ENCODE peak calls at places on chromosomes 13 and 19, in nine cellular contexts. One of them, this sample, is unnamed. For H3K27me3, the result is how much of the 10 kb centered on the place peaks cover.

GRCh38 chr13:21528616-21529015 is 69.5 kb upstream of the ZDHHC20 start:
- DNase-seq in IMR-90: peak
- DNase-seq in breast epithelium: no peak
- DNase-seq in BE2C: no peak
- DNase-seq in Peyer's patch: no peak
- DNase-seq in heart left ventricle: no peak
- DNase-seq in HCT116: no peak
- DNase-seq in adipocyte: peak
- DNase-seq in thoracic aorta: no peak
- DNase-seq in this sample: no peak

GRCh38 chr19:18507021-18507726 is 14.7 kb downstream of the ELL start:
- DNase-seq in IMR-90: no peak
- DNase-seq in breast epithelium: no peak
- DNase-seq in BE2C: no peak
- DNase-seq in Peyer's patch: no peak
- DNase-seq in heart left ventricle: no peak
- DNase-seq in HCT116: no peak
- DNase-seq in adipocyte: no peak
- DNase-seq in thoracic aorta: no peak
- DNase-seq in this sample: no peak

GRCh38 chr13:33383724-33384577 is 98.4 kb upstream of the STARD13 start:
- DNase-seq in IMR-90: no peak
- DNase-seq in breast epithelium: no peak
- DNase-seq in BE2C: no peak
- DNase-seq in Peyer's patch: no peak
- DNase-seq in heart left ventricle: no peak
- DNase-seq in HCT116: no peak
- DNase-seq in adipocyte: no peak
- DNase-seq in thoracic aorta: no peak
- DNase-seq in this sample: no peak

GRCh38 chr13:21218351-21219043 is 42.0 kb downstream of the MRPL57 start:
- DNase-seq in IMR-90: no peak
- DNase-seq in breast epithelium: no peak
- DNase-seq in BE2C: no peak
- DNase-seq in Peyer's patch: no peak
- DNase-seq in heart left ventricle: no peak
- DNase-seq in HCT116: no peak
- DNase-seq in adipocyte: no peak
- DNase-seq in thoracic aorta: no peak
- DNase-seq in this sample: no peak

GRCh38 chr19:35777411-35777841 is 2.1 kb downstream of the ARHGAP33 start:
- DNase-seq in IMR-90: no peak
- DNase-seq in breast epithelium: no peak
- DNase-seq in BE2C: no peak
- DNase-seq in Peyer's patch: no peak
- DNase-seq in heart left ventricle: no peak
- DNase-seq in HCT116: no peak
- DNase-seq in adipocyte: no peak
- DNase-seq in thoracic aorta: no peak
- DNase-seq in this sample: no peak

GRCh38 chr19:42074513-42075363 is 1.2 kb upstream of the ZNF574 start:
- DNase-seq in IMR-90: no peak
- DNase-seq in breast epithelium: peak
- DNase-seq in BE2C: no peak
- DNase-seq in Peyer's patch: no peak
- DNase-seq in heart left ventricle: peak
- DNase-seq in HCT116: no peak
- DNase-seq in adipocyte: peak
- DNase-seq in thoracic aorta: no peak
- DNase-seq in this sample: no peak

GRCh38 chr13:19586904-19587634 is 25.7 kb upstream of the TPTE2 start:
- DNase-seq in IMR-90: peak
- DNase-seq in breast epithelium: no peak
- DNase-seq in BE2C: peak
- DNase-seq in Peyer's patch: peak
- DNase-seq in heart left ventricle: peak
- DNase-seq in HCT116: no peak
- DNase-seq in adipocyte: peak
- DNase-seq in thoracic aorta: no peak
- DNase-seq in this sample: peak

GRCh38 chr13:26185720-26186119 is 36.4 kb downstream of the RNF6 start:
- DNase-seq in IMR-90: peak
- DNase-seq in breast epithelium: no peak
- DNase-seq in BE2C: no peak
- DNase-seq in Peyer's patch: no peak
- DNase-seq in heart left ventricle: no peak
- DNase-seq in HCT116: no peak
- DNase-seq in adipocyte: no peak
- DNase-seq in thoracic aorta: no peak
- DNase-seq in this sample: no peak

GRCh38 chr13:31867709-31868108 is 128.4 kb downstream of the RXFP2 start:
- DNase-seq in IMR-90: no peak
- DNase-seq in breast epithelium: no peak
- DNase-seq in BE2C: no peak
- DNase-seq in Peyer's patch: no peak
- DNase-seq in heart left ventricle: no peak
- DNase-seq in HCT116: no peak
- DNase-seq in adipocyte: no peak
- DNase-seq in thoracic aorta: no peak
- DNase-seq in this sample: no peak

GRCh38 chr19:35008891-35009341 is 8.8 kb downstream of the GRAMD1A start:
- DNase-seq in IMR-90: no peak
- DNase-seq in breast epithelium: no peak
- DNase-seq in BE2C: no peak
- DNase-seq in Peyer's patch: no peak
- DNase-seq in heart left ventricle: no peak
- DNase-seq in HCT116: no peak
- DNase-seq in adipocyte: no peak
- DNase-seq in thoracic aorta: no peak
- DNase-seq in this sample: no peak

GRCh38 chr13:37645181-37645580 is 46.6 kb upstream of the POSTN start:
- DNase-seq in IMR-90: no peak
- DNase-seq in breast epithelium: no peak
- DNase-seq in BE2C: no peak
- DNase-seq in Peyer's patch: no peak
- DNase-seq in heart left ventricle: no peak
- DNase-seq in HCT116: no peak
- DNase-seq in adipocyte: peak
- DNase-seq in thoracic aorta: no peak
- DNase-seq in this sample: no peak

GRCh38 chr13:66665991-66666390 is 564.1 kb downstream of the PCDH9 start:
- DNase-seq in IMR-90: peak
- DNase-seq in breast epithelium: peak
- DNase-seq in BE2C: peak
- DNase-seq in Peyer's patch: no peak
- DNase-seq in heart left ventricle: no peak
- DNase-seq in HCT116: no peak
- DNase-seq in adipocyte: peak
- DNase-seq in thoracic aorta: no peak
- DNase-seq in this sample: no peak

GRCh38 chr13:35512271-35512920 is 35.9 kb upstream of the MAB21L1 start:
- DNase-seq in IMR-90: peak
- DNase-seq in breast epithelium: no peak
- DNase-seq in BE2C: no peak
- DNase-seq in Peyer's patch: no peak
- DNase-seq in heart left ventricle: no peak
- DNase-seq in HCT116: no peak
- DNase-seq in adipocyte: peak
- DNase-seq in thoracic aorta: no peak
- DNase-seq in this sample: no peak

GRCh38 chr19:17156947-17157302 is 58.2 kb upstream of the USE1 start:
- DNase-seq in IMR-90: no peak
- DNase-seq in breast epithelium: no peak
- DNase-seq in BE2C: no peak
- DNase-seq in Peyer's patch: no peak
- DNase-seq in heart left ventricle: no peak
- DNase-seq in HCT116: no peak
- DNase-seq in adipocyte: no peak
- DNase-seq in thoracic aorta: no peak
- DNase-seq in this sample: peak

GRCh38 chr13:34437873-34438272 is 504.2 kb upstream of the NBEA start:
- DNase-seq in IMR-90: no peak
- DNase-seq in breast epithelium: no peak
- DNase-seq in BE2C: no peak
- DNase-seq in Peyer's patch: no peak
- DNase-seq in heart left ventricle: no peak
- DNase-seq in HCT116: no peak
- DNase-seq in adipocyte: no peak
- DNase-seq in thoracic aorta: no peak
- DNase-seq in this sample: no peak

GRCh38 chr13:45742985-45743384 is 40.9 kb downstream of the CBY2 start:
- DNase-seq in IMR-90: no peak
- DNase-seq in breast epithelium: no peak
- DNase-seq in BE2C: no peak
- DNase-seq in Peyer's patch: no peak
- DNase-seq in heart left ventricle: no peak
- DNase-seq in HCT116: no peak
- DNase-seq in adipocyte: no peak
- DNase-seq in thoracic aorta: no peak
- DNase-seq in this sample: no peak

GRCh38 chr19:3734310-3734600 is 26.1 kb downstream of the TJP3 start:
- DNase-seq in IMR-90: no peak
- DNase-seq in breast epithelium: no peak
- DNase-seq in BE2C: no peak
- DNase-seq in Peyer's patch: no peak
- DNase-seq in heart left ventricle: no peak
- DNase-seq in HCT116: no peak
- DNase-seq in adipocyte: no peak
- DNase-seq in thoracic aorta: no peak
- DNase-seq in this sample: no peak

GRCh38 chr19:56718231-56718630 is 46.7 kb upstream of the ZNF835 start:
- DNase-seq in IMR-90: no peak
- DNase-seq in breast epithelium: no peak
- DNase-seq in BE2C: no peak
- DNase-seq in Peyer's patch: no peak
- DNase-seq in heart left ventricle: no peak
- DNase-seq in HCT116: no peak
- DNase-seq in adipocyte: no peak
- DNase-seq in thoracic aorta: no peak
- DNase-seq in this sample: no peak

GRCh38 chr19:18879579-18880373 is 16.2 kb downstream of the CERS1 start:
- DNase-seq in IMR-90: no peak
- DNase-seq in breast epithelium: no peak
- DNase-seq in BE2C: peak
- DNase-seq in Peyer's patch: no peak
- DNase-seq in heart left ventricle: no peak
- DNase-seq in HCT116: peak
- DNase-seq in adipocyte: peak
- DNase-seq in thoracic aorta: no peak
- DNase-seq in this sample: peak

GRCh38 chr13:48265217-48265815 is 32.3 kb downstream of the ITM2B start:
- DNase-seq in IMR-90: no peak
- DNase-seq in breast epithelium: no peak
- DNase-seq in BE2C: no peak
- DNase-seq in Peyer's patch: peak
- DNase-seq in heart left ventricle: no peak
- DNase-seq in HCT116: no peak
- DNase-seq in adipocyte: no peak
- DNase-seq in thoracic aorta: no peak
- DNase-seq in this sample: no peak

GRCh38 chr13:110403721-110404120 is 96.6 kb downstream of the COL4A2 start:
- DNase-seq in IMR-90: peak
- DNase-seq in breast epithelium: no peak
- DNase-seq in BE2C: no peak
- DNase-seq in Peyer's patch: no peak
- DNase-seq in heart left ventricle: no peak
- DNase-seq in HCT116: no peak
- DNase-seq in adipocyte: no peak
- DNase-seq in thoracic aorta: no peak
- DNase-seq in this sample: no peak
- H3K27me3 ChIP-seq in IMR-90: under half
- H3K27me3 ChIP-seq in breast epithelium: under half
- H3K27me3 ChIP-seq in BE2C: under half
- H3K27me3 ChIP-seq in Peyer's patch: under half
- H3K27me3 ChIP-seq in heart left ventricle: under half
- H3K27me3 ChIP-seq in HCT116: under half
- H3K27me3 ChIP-seq in adipocyte: under half
- H3K27me3 ChIP-seq in thoracic aorta: under half
- H3K27me3 ChIP-seq in this sample: under half

DNA sequence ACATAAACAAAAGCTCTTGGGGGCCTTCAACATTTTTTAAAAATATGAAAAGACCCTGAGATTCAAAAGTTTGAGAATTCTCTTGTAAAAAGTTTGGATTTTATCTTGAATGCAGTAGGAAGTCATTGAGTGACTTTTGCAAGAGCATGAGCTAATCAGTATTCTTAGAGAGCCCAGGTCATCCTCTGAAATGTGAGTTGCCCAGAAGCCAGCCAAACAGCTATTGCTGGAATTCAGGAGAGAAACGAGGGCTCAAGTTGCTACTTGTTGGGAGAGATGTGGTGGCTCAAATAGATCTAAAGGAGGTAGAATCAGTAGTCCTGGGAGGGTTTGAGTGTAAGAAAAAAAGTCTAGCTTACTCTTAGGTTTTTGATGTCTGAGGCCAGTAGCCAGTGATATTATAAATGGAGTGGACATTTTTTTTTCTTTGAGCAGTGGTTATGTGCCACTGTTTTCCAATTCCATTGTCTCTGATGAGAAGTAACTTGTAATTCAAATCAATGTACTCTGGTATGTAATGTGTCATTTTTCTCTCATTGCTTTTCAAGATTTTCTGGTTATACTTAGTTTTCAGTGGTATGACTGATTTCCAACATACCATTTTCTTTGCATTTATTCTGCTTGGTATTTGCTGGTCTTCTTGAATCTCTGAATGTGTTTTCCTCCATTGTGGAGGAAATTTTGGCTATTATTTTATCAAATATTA is 30.7 kb downstream of the LMO7 start:
- DNase-seq in IMR-90: peak
- DNase-seq in breast epithelium: peak
- DNase-seq in BE2C: no peak
- DNase-seq in Peyer's patch: no peak
- DNase-seq in heart left ventricle: no peak
- DNase-seq in HCT116: no peak
- DNase-seq in adipocyte: peak
- DNase-seq in thoracic aorta: no peak
- DNase-seq in this sample: no peak
- H3K27me3 ChIP-seq in IMR-90: under half
- H3K27me3 ChIP-seq in breast epithelium: under half
- H3K27me3 ChIP-seq in BE2C: under half
- H3K27me3 ChIP-seq in Peyer's patch: under half
- H3K27me3 ChIP-seq in heart left ventricle: under half
- H3K27me3 ChIP-seq in HCT116: under half
- H3K27me3 ChIP-seq in adipocyte: under half
- H3K27me3 ChIP-seq in thoracic aorta: under half
- H3K27me3 ChIP-seq in this sample: under half

GRCh38 chr19:9912551-9913236 is 23.6 kb downstream of the OLFM2 start:
- DNase-seq in IMR-90: no peak
- DNase-seq in breast epithelium: no peak
- DNase-seq in BE2C: no peak
- DNase-seq in Peyer's patch: no peak
- DNase-seq in heart left ventricle: no peak
- DNase-seq in HCT116: no peak
- DNase-seq in adipocyte: no peak
- DNase-seq in thoracic aorta: no peak
- DNase-seq in this sample: no peak
- H3K27me3 ChIP-seq in IMR-90: under half
- H3K27me3 ChIP-seq in breast epithelium: under half
- H3K27me3 ChIP-seq in BE2C: under half
- H3K27me3 ChIP-seq in Peyer's patch: under half
- H3K27me3 ChIP-seq in heart left ventricle: under half
- H3K27me3 ChIP-seq in HCT116: under half
- H3K27me3 ChIP-seq in adipocyte: under half
- H3K27me3 ChIP-seq in thoracic aorta: under half
- H3K27me3 ChIP-seq in this sample: under half

GRCh38 chr13:27969866-27970229 is 733 bp upstream of the CDX2 start:
- DNase-seq in IMR-90: no peak
- DNase-seq in breast epithelium: no peak
- DNase-seq in BE2C: no peak
- DNase-seq in Peyer's patch: no peak
- DNase-seq in heart left ventricle: no peak
- DNase-seq in HCT116: no peak
- DNase-seq in adipocyte: no peak
- DNase-seq in thoracic aorta: no peak
- DNase-seq in this sample: no peak
- H3K27me3 ChIP-seq in IMR-90: half or more
- H3K27me3 ChIP-seq in breast epithelium: half or more
- H3K27me3 ChIP-seq in BE2C: half or more
- H3K27me3 ChIP-seq in Peyer's patch: under half
- H3K27me3 ChIP-seq in heart left ventricle: half or more
- H3K27me3 ChIP-seq in HCT116: under half
- H3K27me3 ChIP-seq in adipocyte: half or more
- H3K27me3 ChIP-seq in thoracic aorta: under half
- H3K27me3 ChIP-seq in this sample: half or more

This sample was measured in lower lobe of right lung.